ENCODE peak calls at places on chromosomes 5 and 9, in seven cellular contexts. One of them, this sample, is unnamed. For H3K4me1 and H3K36me3, the result is how much of the 10 kb centered on the place peaks cover.

GRCh38 chr5:82426419-82427154 is 148.4 kb upstream of the RPS23 start:
- DNase-seq in neuronal stem cell: no peak
- DNase-seq in CD4-positive, CD25-positive, alpha-beta regulatory T cell: no peak
- DNase-seq in fibroblast of lung: no peak
- DNase-seq in GM23248: no peak
- DNase-seq in spleen: no peak
- DNase-seq in esophagus squamous epithelium: no peak
- DNase-seq in this sample: no peak

GRCh38 chr5:154373729-154374179 is 72.0 kb upstream of the SAP30L start:
- DNase-seq in fibroblast of lung: no peak
- DNase-seq in spleen: no peak
- DNase-seq in neuronal stem cell: no peak
- DNase-seq in CD4-positive, CD25-positive, alpha-beta regulatory T cell: no peak
- DNase-seq in esophagus squamous epithelium: no peak
- DNase-seq in GM23248: no peak
- DNase-seq in this sample: no peak

GRCh38 chr9:89421595-89421994 is 76.3 kb downstream of the SEMA4D start:
- DNase-seq in CD4-positive, CD25-positive, alpha-beta regulatory T cell: no peak
- DNase-seq in spleen: no peak
- DNase-seq in GM23248: peak
- DNase-seq in fibroblast of lung: no peak
- DNase-seq in neuronal stem cell: no peak
- DNase-seq in esophagus squamous epithelium: no peak
- DNase-seq in this sample: no peak

GRCh38 chr5:93899026-93899600 is 157.7 kb upstream of the POU5F2 start:
- DNase-seq in CD4-positive, CD25-positive, alpha-beta regulatory T cell: no peak
- DNase-seq in neuronal stem cell: no peak
- DNase-seq in GM23248: peak
- DNase-seq in fibroblast of lung: no peak
- DNase-seq in spleen: no peak
- DNase-seq in esophagus squamous epithelium: no peak
- DNase-seq in this sample: peak

GRCh38 chr9:132160802-132161742 is 786 bp upstream of the NTNG2 start:
- DNase-seq in neuronal stem cell: peak
- DNase-seq in CD4-positive, CD25-positive, alpha-beta regulatory T cell: peak
- DNase-seq in GM23248: peak
- DNase-seq in esophagus squamous epithelium: no peak
- DNase-seq in fibroblast of lung: peak
- DNase-seq in spleen: peak
- DNase-seq in this sample: no peak

GRCh38 chr5:150144211-150144801 is 11.3 kb downstream of the PDGFRB start:
- DNase-seq in GM23248: peak
- DNase-seq in neuronal stem cell: no peak
- DNase-seq in spleen: no peak
- DNase-seq in esophagus squamous epithelium: no peak
- DNase-seq in CD4-positive, CD25-positive, alpha-beta regulatory T cell: no peak
- DNase-seq in fibroblast of lung: peak
- DNase-seq in this sample: no peak

GRCh38 chr9:114238919-114239879 is 83.7 kb upstream of the ORM1 start:
- DNase-seq in GM23248: peak
- DNase-seq in spleen: no peak
- DNase-seq in neuronal stem cell: no peak
- DNase-seq in CD4-positive, CD25-positive, alpha-beta regulatory T cell: no peak
- DNase-seq in esophagus squamous epithelium: no peak
- DNase-seq in fibroblast of lung: peak
- DNase-seq in this sample: peak

GRCh38 chr9:98333703-98334582 is 78.5 kb upstream of the TBC1D2 start:
- DNase-seq in esophagus squamous epithelium: no peak
- DNase-seq in fibroblast of lung: peak
- DNase-seq in spleen: no peak
- DNase-seq in GM23248: peak
- DNase-seq in CD4-positive, CD25-positive, alpha-beta regulatory T cell: no peak
- DNase-seq in neuronal stem cell: no peak
- DNase-seq in this sample: no peak

GRCh38 chr5:36770125-36770524 is 106.4 kb upstream of the NIPBL start:
- DNase-seq in neuronal stem cell: no peak
- DNase-seq in spleen: no peak
- DNase-seq in CD4-positive, CD25-positive, alpha-beta regulatory T cell: no peak
- DNase-seq in fibroblast of lung: no peak
- DNase-seq in esophagus squamous epithelium: no peak
- DNase-seq in GM23248: no peak
- DNase-seq in this sample: no peak

GRCh38 chr5:135271533-135272310 is 127.3 kb downstream of the MACROH2A1 start:
- DNase-seq in spleen: no peak
- DNase-seq in GM23248: peak
- DNase-seq in CD4-positive, CD25-positive, alpha-beta regulatory T cell: no peak
- DNase-seq in neuronal stem cell: no peak
- DNase-seq in fibroblast of lung: peak
- DNase-seq in esophagus squamous epithelium: no peak
- DNase-seq in this sample: peak

GRCh38 chr9:129552064-129552463 is 68.8 kb downstream of the C9orf50 start:
- DNase-seq in esophagus squamous epithelium: no peak
- DNase-seq in neuronal stem cell: no peak
- DNase-seq in fibroblast of lung: peak
- DNase-seq in CD4-positive, CD25-positive, alpha-beta regulatory T cell: no peak
- DNase-seq in spleen: no peak
- DNase-seq in GM23248: peak
- DNase-seq in this sample: no peak

GRCh38 chr9:98899399-98900056 is 44.2 kb upstream of the COL15A1 start:
- DNase-seq in esophagus squamous epithelium: no peak
- DNase-seq in spleen: no peak
- DNase-seq in CD4-positive, CD25-positive, alpha-beta regulatory T cell: no peak
- DNase-seq in GM23248: peak
- DNase-seq in neuronal stem cell: no peak
- DNase-seq in fibroblast of lung: peak
- DNase-seq in this sample: no peak

GRCh38 chr9:129619787-129620668 is 873 bp downstream of the C9orf50 start:
- DNase-seq in GM23248: peak
- DNase-seq in spleen: peak
- DNase-seq in esophagus squamous epithelium: no peak
- DNase-seq in neuronal stem cell: no peak
- DNase-seq in CD4-positive, CD25-positive, alpha-beta regulatory T cell: no peak
- DNase-seq in fibroblast of lung: no peak
- DNase-seq in this sample: no peak

GRCh38 chr5:81971086-81971693 is 633 bp upstream of the ATG10 start:
- DNase-seq in esophagus squamous epithelium: no peak
- DNase-seq in CD4-positive, CD25-positive, alpha-beta regulatory T cell: no peak
- DNase-seq in neuronal stem cell: no peak
- DNase-seq in GM23248: peak
- DNase-seq in fibroblast of lung: peak
- DNase-seq in spleen: no peak
- DNase-seq in this sample: no peak

GRCh38 chr9:91192379-91192775 is 169.3 kb downstream of the AUH start:
- DNase-seq in CD4-positive, CD25-positive, alpha-beta regulatory T cell: no peak
- DNase-seq in neuronal stem cell: no peak
- DNase-seq in fibroblast of lung: peak
- DNase-seq in esophagus squamous epithelium: no peak
- DNase-seq in spleen: no peak
- DNase-seq in GM23248: peak
- DNase-seq in this sample: no peak

DNA sequence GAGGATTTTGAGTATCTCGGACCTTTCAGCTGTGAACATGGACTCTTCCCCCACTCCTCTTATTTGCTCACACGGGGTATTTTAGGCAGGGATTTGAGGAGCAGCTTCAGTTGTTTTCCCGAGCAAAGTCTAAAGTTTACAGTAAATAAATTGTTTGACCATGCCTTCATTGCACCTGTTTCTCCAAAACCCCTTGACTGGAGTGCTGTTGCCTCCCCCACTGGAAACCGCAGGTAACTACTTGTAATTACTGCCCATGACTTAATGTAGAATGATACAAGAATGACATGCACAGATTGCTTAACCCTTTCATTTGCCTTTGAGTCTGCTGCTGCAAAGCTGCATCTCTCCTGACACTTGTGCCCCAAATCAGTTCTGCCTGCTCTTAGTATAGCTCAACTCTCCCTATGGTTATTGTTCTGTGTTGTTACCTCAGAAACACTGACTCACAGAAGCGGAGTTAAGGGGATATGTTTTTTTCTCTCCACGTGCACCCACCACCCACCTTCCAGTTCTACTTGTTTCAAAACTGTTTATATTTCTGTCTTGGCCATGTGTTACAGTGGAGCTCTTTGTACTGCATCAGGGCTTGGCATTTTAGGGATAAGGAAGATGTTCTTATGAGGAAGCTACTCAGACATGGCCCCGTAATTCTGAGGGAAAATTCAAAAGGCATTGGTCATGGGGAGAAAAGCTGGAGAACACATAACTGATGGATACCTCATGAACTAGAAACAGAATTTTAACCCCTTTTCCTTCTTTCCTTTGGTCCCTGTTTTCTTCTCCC is 2.2 kb downstream of the ADRB2 start:
- DNase-seq in GM23248: peak
- DNase-seq in spleen: no peak
- DNase-seq in neuronal stem cell: no peak
- DNase-seq in CD4-positive, CD25-positive, alpha-beta regulatory T cell: no peak
- DNase-seq in fibroblast of lung: no peak
- DNase-seq in esophagus squamous epithelium: no peak
- DNase-seq in this sample: no peak
- H3K4me1 ChIP-seq in GM23248: under half
- H3K4me1 ChIP-seq in spleen: under half
- H3K4me1 ChIP-seq in neuronal stem cell: under half
- H3K4me1 ChIP-seq in CD4-positive, CD25-positive, alpha-beta regulatory T cell: under half
- H3K4me1 ChIP-seq in fibroblast of lung: under half
- H3K4me1 ChIP-seq in esophagus squamous epithelium: under half
- H3K4me1 ChIP-seq in this sample: under half

DNA sequence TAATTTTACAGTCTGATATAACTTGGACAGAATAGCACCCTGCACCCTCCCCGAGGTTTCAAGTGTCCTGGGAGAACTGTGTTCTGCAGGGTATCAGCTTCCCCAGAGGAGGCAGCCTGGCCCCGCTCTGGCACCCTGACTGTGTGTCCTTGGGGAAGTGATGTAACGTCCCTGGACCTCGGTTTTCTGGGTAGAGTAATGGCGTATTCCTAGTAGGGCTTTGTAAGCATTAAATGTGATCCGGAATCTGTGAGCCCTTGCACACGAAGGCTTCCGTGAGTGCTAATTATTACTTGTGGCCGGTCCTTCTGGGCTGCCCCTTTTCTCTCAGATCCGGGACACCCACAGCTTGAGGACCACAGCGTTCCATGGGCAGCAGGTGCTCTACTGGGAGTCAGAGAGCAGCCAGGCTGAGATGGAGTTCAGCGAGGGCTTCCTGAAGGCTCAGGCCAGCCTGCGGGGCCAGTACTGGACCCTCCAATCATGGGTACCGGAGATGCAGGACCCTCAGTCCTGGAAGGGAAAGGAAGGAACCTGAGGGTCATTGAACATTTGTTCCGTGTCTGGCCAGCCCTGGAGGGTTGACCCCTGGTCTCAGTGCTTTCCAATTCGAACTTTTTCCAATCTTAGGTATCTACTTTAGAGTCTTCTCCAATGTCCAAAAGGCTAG is 1.0 kb upstream of the CACFD1 start:
- DNase-seq in fibroblast of lung: no peak
- DNase-seq in GM23248: peak
- DNase-seq in CD4-positive, CD25-positive, alpha-beta regulatory T cell: no peak
- DNase-seq in spleen: peak
- DNase-seq in esophagus squamous epithelium: no peak
- DNase-seq in neuronal stem cell: no peak
- DNase-seq in this sample: peak
- H3K4me3 ChIP-seq in fibroblast of lung: no peak
- H3K4me3 ChIP-seq in GM23248: peak
- H3K4me3 ChIP-seq in CD4-positive, CD25-positive, alpha-beta regulatory T cell: peak
- H3K4me3 ChIP-seq in spleen: peak
- H3K4me3 ChIP-seq in esophagus squamous epithelium: peak
- H3K4me3 ChIP-seq in neuronal stem cell: peak
- H3K4me3 ChIP-seq in this sample: peak

DNA sequence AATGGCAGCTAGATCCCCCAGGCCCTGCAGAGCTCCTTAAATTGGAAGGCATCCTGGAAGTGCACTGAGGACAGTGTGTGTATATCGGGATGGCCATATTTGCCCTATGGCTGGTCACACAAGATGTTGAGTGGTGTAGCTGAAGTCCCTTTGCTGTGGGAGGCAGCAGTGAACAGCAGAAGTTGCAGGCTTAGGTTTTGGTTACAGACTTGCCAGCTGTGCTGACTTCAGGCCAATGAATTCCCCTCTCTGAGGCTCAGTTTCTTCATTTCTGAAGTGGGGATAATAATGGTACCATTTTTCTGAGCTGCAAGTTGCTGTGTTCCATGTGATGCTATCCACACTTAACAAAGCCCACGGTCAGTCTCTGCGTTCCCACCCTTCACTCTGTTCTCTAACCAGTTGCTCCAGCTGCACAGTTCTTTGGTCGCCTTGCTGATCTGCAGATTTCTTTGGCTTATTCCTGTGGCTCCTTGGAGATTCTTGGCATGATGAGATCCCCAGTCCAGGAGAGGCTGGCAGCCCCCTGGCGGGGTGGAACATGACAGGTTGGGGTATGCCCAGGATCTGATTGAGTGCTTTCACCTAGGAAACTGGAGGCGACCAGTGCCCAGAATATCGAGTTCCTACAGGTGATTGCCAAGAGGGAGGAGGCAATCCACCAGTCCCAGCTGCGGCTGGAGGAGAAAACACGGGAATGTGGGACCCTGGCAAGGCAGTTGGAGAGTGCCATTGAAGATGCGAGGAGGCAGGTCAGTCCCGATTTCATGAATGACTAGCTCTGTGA is 6.5 kb upstream of the GLE1 start:
- DNase-seq in esophagus squamous epithelium: no peak
- DNase-seq in CD4-positive, CD25-positive, alpha-beta regulatory T cell: no peak
- DNase-seq in fibroblast of lung: no peak
- DNase-seq in neuronal stem cell: no peak
- DNase-seq in spleen: peak
- DNase-seq in GM23248: no peak
- DNase-seq in this sample: no peak
- H3K36me3 ChIP-seq in esophagus squamous epithelium: under half
- H3K36me3 ChIP-seq in CD4-positive, CD25-positive, alpha-beta regulatory T cell: half or more
- H3K36me3 ChIP-seq in fibroblast of lung: under half
- H3K36me3 ChIP-seq in neuronal stem cell: half or more
- H3K36me3 ChIP-seq in spleen: under half
- H3K36me3 ChIP-seq in GM23248: under half
- H3K36me3 ChIP-seq in this sample: under half

DNA sequence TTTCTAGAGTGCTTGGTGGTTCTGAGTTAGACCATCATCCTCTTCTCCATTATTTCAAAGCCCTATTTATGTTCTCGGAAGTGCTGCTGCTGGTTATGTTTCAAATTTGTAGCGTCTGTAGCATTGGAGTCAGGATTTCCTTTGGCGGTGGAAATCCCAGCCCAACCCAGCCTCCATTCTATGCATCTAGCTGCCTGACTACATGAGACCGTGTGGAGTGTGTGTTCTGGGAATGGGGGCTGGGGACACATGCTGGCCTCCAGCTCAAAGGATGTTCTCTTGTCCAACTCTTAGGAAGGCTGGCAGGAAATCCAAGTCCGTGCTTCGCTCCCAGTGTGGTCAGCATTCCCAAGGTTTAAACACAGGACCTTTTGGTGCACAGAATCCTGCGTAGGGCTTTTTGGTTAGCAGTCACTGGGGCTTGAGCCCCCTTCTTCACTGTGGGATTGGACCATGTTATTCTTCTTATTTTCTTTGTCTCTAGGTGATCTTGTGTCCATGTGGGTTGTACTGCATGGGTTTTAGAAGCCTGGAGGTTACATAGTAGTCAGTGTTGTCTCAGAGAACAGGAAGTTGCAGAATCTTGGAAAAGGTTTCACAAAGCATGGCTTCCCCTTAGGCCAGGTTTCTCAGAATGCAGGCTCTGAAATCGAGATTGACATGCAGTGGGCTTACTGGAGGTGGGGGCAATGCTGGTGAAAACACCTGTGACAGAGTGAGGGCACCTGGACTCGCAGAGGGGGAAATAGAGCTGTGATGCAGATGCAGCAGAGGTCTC is 132.2 kb downstream of the ARHGAP26 start:
- DNase-seq in GM23248: no peak
- DNase-seq in CD4-positive, CD25-positive, alpha-beta regulatory T cell: no peak
- DNase-seq in neuronal stem cell: no peak
- DNase-seq in spleen: no peak
- DNase-seq in fibroblast of lung: no peak
- DNase-seq in esophagus squamous epithelium: no peak
- DNase-seq in this sample: no peak
- H3K4me1 ChIP-seq in GM23248: under half
- H3K4me1 ChIP-seq in CD4-positive, CD25-positive, alpha-beta regulatory T cell: under half
- H3K4me1 ChIP-seq in neuronal stem cell: under half
- H3K4me1 ChIP-seq in spleen: under half
- H3K4me1 ChIP-seq in fibroblast of lung: under half
- H3K4me1 ChIP-seq in esophagus squamous epithelium: under half
- H3K4me1 ChIP-seq in this sample: under half

This sample was measured in Caco-2.